ENCODE peak calls at places on chromosomes 4 and X, in six cellular contexts. Y is pancreas, F is GM13977, U is T-helper 17 cell, Q is GM04504, J is transverse colon. A is an unnamed sample.
A peak's percentile ranks its signal among the peaks of the same experiment; 100 is the strongest.

GRCh38 chr4:38762560-38762959 is 20.2 kb downstream of the TLR10 start:
- DNase-seq in Y (no peak), Q (no peak), U (no peak), J (no peak), F (peak; percentile 39), A (no peak)

GRCh38 chr4:173005912-173006633 is 162.5 kb upstream of the GALNT7 start:
- DNase-seq in J (no peak), U (no peak), Q (no peak), Y (no peak), F (no peak), A (no peak)

GRCh38 chr4:113394730-113395530 is 345.5 kb downstream of the ANK2 start:
- DNase-seq in F (peak; percentile 37), J (peak; percentile 35), Q (peak; percentile 67), Y (peak; percentile 41), U (no peak), A (peak; percentile 74)

GRCh38 chrX:21354725-21355124 is 19.5 kb upstream of the CNKSR2 start:
- DNase-seq in Q (no peak), U (no peak), J (no peak), F (no peak), Y (no peak), A (no peak)

GRCh38 chrX:11757729-11758399 is at the start of gene MSL3:
- DNase-seq in U (peak; percentile 68), J (peak; percentile 63), Y (peak; percentile 46), Q (peak; percentile 25), F (peak; percentile 82), A (peak; percentile 18)

GRCh38 chr4:60683953-60684352 is 516.2 kb upstream of the ADGRL3 start:
- DNase-seq in Y (no peak), F (no peak), U (no peak), Q (peak; percentile 68), J (no peak), A (no peak)

GRCh38 chrX:13013353-13014110 is 30.9 kb downstream of the FAM9C start:
- DNase-seq in Q (no peak), Y (no peak), U (no peak), J (peak; percentile 51), F (peak; percentile 43), A (peak; percentile 92)

GRCh38 chr4:41146716-41147506 is 67.4 kb downstream of the APBB2 start:
- DNase-seq in J (no peak), Q (peak; percentile 35), U (no peak), F (no peak), Y (no peak), A (no peak)

GRCh38 chr4:687975-688694 is 816 bp downstream of the SLC49A3 start:
- DNase-seq in F (no peak), U (no peak), Y (no peak), J (no peak), Q (no peak), A (no peak)

GRCh38 chrX:128007882-128008281 is 44.3 kb downstream of the ACTRT1 start:
- DNase-seq in Y (no peak), U (no peak), J (no peak), Q (no peak), F (no peak), A (no peak)

GRCh38 chrX:51759055-51759454 is 15.8 kb downstream of the GSPT2 start:
- DNase-seq in F (no peak), J (no peak), U (no peak), Q (no peak), Y (no peak), A (no peak)

GRCh38 chrX:44503550-44503949 is 39.1 kb downstream of the FUNDC1 start:
- DNase-seq in J (peak; percentile 17), U (no peak), F (no peak), Q (no peak), Y (no peak), A (no peak)

GRCh38 chr4:86592553-86593249 is 1.4 kb upstream of the PTPN13 start:
- DNase-seq in Y (no peak), Q (no peak), J (no peak), U (no peak), F (no peak), A (no peak)

A was measured in MV-4-11.